ENCODE peak calls at places on chromosome 20, in seven cellular contexts. M is T-cell, S is mucosa of gallbladder, I is H1, Z is fibroblast of pulmonary artery, K is NCI-H1436 treated with DMSO at 0.1 percent for 48 hours, L is AG08396. R is an unnamed sample.

GRCh38 chr20:32924781-32925180 is 66.1 kb downstream of the EFCAB8 start:
- DNase-seq in Z (no peak), S (no peak), M (no peak), L (no peak), I (no peak), K (no peak), R (no peak)

GRCh38 chr20:420721-421574 is 12.8 kb downstream of the RBCK1 start:
- DNase-seq in I (no peak), L (peak), Z (no peak), K (no peak), S (no peak), M (no peak), R (no peak)

GRCh38 chr20:48057739-48058138 is 272.5 kb upstream of the SULF2 start:
- DNase-seq in K (no peak), S (no peak), Z (no peak), I (no peak), L (no peak), M (no peak), R (no peak)

GRCh38 chr20:62638680-62639406 is 3.5 kb upstream of the SLCO4A1 start:
- DNase-seq in Z (no peak), L (no peak), S (no peak), I (no peak), M (no peak), K (no peak), R (no peak)

GRCh38 chr20:4130404-4131189 is 115.2 kb upstream of the RNF24 start:
- DNase-seq in I (no peak), M (no peak), K (no peak), S (no peak), Z (peak), L (no peak), R (peak)

GRCh38 chr20:52230406-52230805 is 38.8 kb upstream of the ZFP64 start:
- DNase-seq in S (no peak), L (no peak), K (peak), M (no peak), I (no peak), Z (peak), R (peak)

GRCh38 chr20:3248167-3248992 is 9.4 kb upstream of the SLC4A11 start:
- DNase-seq in S (no peak), Z (peak), I (no peak), M (no peak), K (no peak), L (no peak), R (peak)

GRCh38 chr20:8291873-8292272 is 159.8 kb downstream of the PLCB1 start:
- DNase-seq in K (no peak), L (peak), Z (peak), I (no peak), M (no peak), S (no peak), R (peak)

GRCh38 chr20:61615806-61616205 is 363.7 kb downstream of the CDH4 start:
- DNase-seq in S (no peak), M (no peak), K (no peak), I (no peak), Z (no peak), L (no peak), R (no peak)

GRCh38 chr20:41029150-41029872 is 689 bp downstream of the TOP1 start:
- DNase-seq in M (no peak), S (no peak), K (no peak), I (no peak), Z (no peak), L (peak), R (no peak)

GRCh38 chr20:2132461-2132901 is 30.9 kb downstream of the STK35 start:
- DNase-seq in K (no peak), Z (no peak), M (no peak), I (no peak), L (no peak), S (no peak), R (no peak)

GRCh38 chr20:5195655-5196054 is 68.8 kb downstream of the CDS2 start:
- DNase-seq in L (peak), S (no peak), I (no peak), Z (no peak), K (no peak), M (no peak), R (peak)

GRCh38 chr20:48348022-48348421 is 479.8 kb downstream of the PREX1 start:
- DNase-seq in L (no peak), S (no peak), I (no peak), Z (no peak), M (no peak), K (no peak), R (no peak)

GRCh38 chr20:40017765-40018164 is 671.3 kb downstream of the MAFB start:
- DNase-seq in L (no peak), S (no peak), Z (no peak), K (no peak), I (no peak), M (no peak), R (no peak)

GRCh38 chr20:1897486-1897885 is 2.3 kb downstream of the SIRPA start:
- DNase-seq in I (no peak), L (no peak), Z (peak), M (no peak), K (no peak), S (peak), R (no peak)

R was measured in choroid plexus epithelial cell.